ENCODE peak calls at places on chromosomes 1 and 21, in seven cellular contexts. I is upper lobe of right lung, Q is astrocyte, L is AG10803, R is A549, T is heart left ventricle, Y is kidney epithelial cell. P is an unnamed sample.

GRCh38 chr1:201404016-201404598 is 5.0 kb upstream of the LAD1 start:
- DNase-seq in I (no peak), Q (no peak), L (no peak), R (peak; percentile 16), T (no peak), Y (no peak), P (no peak)

GRCh38 chr1:234371414-234371813 is 1.8 kb upstream of the COA6 start:
- DNase-seq in I (no peak), Q (no peak), L (no peak), R (peak; percentile 55), T (no peak), Y (no peak), P (no peak)

GRCh38 chr1:207404849-207405525 is 49.1 kb upstream of the CR2 start:
- DNase-seq in I (no peak), Q (peak; percentile 53), L (peak; percentile 79), R (peak; percentile 77), T (no peak), Y (peak; percentile 31), P (peak; percentile 28)

GRCh38 chr1:55640708-55641473 is 425.7 kb upstream of the USP24 start:
- DNase-seq in I (no peak), Q (no peak), L (peak; percentile 78), R (no peak), T (peak; percentile 80), Y (no peak), P (peak; percentile 19)

GRCh38 chr1:111570781-111571181 is 48.8 kb upstream of the RAP1A start:
- DNase-seq in I (no peak), Q (no peak), L (no peak), R (no peak), T (no peak), Y (no peak), P (no peak)

GRCh38 chr1:234969630-234970370 is 158.8 kb downstream of the TOMM20 start:
- DNase-seq in I (peak; percentile 79), Q (no peak), L (peak; percentile 84), R (no peak), T (peak; percentile 86), Y (no peak), P (no peak)

GRCh38 chr1:198929961-198930599 is 291.2 kb downstream of the PTPRC start:
- DNase-seq in I (no peak), Q (peak; percentile 75), L (peak; percentile 31), R (peak; percentile 30), T (no peak), Y (no peak), P (no peak)

GRCh38 chr21:44702111-44702972 is 5.4 kb downstream of the KRTAP10-12 start:
- DNase-seq in I (no peak), Q (no peak), L (no peak), R (no peak), T (no peak), Y (no peak), P (no peak)

GRCh38 chr1:170339565-170339964 is 192.4 kb upstream of the GORAB start:
- DNase-seq in I (no peak), Q (no peak), L (no peak), R (no peak), T (no peak), Y (no peak), P (no peak)

GRCh38 chr1:10824821-10825540 is 28.5 kb upstream of the CASZ1 start:
- DNase-seq in I (no peak), Q (peak; percentile 78), L (peak; percentile 39), R (peak; percentile 27), T (no peak), Y (peak; percentile 58), P (no peak)

GRCh38 chr1:24828183-24828886 is 83.1 kb downstream of the CLIC4 start:
- DNase-seq in I (no peak), Q (no peak), L (no peak), R (no peak), T (no peak), Y (no peak), P (no peak)

GRCh38 chr21:45020629-45021427 is 53.6 kb upstream of the ADARB1 start:
- DNase-seq in I (peak; percentile 60), Q (no peak), L (no peak), R (no peak), T (peak; percentile 48), Y (no peak), P (no peak)

GRCh38 chr1:30724175-30724574 is 790 bp upstream of the MATN1 start:
- DNase-seq in I (no peak), Q (no peak), L (no peak), R (no peak), T (no peak), Y (no peak), P (no peak)
- TF ChIP-seq CTCF in I (no peak), Q (peak; percentile 12), L (peak; percentile 13), R (peak; percentile 16), T (no peak), Y (peak; percentile 35), P (peak; percentile 2)

DNA sequence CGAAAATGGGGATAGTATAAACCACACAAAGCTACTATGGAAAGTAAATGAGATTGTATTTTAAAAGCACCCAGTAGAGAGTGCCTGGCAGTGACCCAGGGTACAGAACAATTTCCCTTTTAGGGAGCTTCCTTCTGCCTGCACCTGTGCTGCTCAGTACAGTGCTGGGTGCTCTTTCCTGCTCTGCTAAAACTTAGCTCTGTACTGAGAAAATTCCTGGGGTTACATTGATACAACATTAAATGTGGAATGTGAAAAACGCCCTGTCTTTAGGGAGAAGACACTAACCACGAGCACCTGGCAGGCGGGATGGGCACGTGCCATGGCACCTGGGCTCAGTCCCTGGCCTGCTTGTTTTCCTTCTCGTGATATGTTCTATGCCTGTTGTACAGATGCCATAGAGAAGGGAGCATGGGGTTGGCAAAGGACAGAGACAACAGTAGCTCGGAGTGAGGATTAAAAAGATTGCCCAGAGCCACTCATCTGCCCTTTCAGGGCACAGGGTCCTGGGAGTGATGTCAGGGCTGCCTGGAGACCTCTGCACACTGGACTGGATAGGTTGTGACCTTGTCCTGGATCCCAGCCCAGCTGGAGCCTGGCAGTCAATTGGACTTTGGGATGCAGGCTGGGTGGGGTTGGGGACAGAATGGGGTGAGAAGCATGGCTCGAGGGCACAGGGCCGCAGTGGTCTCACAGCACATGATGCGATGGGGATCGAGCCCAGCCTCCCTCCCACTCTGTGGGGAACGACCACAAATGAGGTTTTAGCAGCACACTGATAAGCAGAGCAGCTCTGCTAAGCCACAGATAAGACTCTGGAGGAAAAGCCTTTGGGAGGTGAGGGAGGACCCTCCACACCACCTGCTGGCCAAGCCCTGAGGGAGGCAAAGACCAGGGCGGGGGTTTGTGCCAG is 4.2 kb downstream of the SPATA46 start:
- DNase-seq in I (no peak), Q (peak; percentile 31), L (no peak), R (no peak), T (no peak), Y (no peak), P (no peak)
- H3K4me3 ChIP-seq in I (no peak overlapping the region), Q (no peak overlapping the region), L (no peak overlapping the region), R (no peak overlapping the region), T (no peak overlapping the region), Y (no peak overlapping the region), P (no peak overlapping the region)

DNA sequence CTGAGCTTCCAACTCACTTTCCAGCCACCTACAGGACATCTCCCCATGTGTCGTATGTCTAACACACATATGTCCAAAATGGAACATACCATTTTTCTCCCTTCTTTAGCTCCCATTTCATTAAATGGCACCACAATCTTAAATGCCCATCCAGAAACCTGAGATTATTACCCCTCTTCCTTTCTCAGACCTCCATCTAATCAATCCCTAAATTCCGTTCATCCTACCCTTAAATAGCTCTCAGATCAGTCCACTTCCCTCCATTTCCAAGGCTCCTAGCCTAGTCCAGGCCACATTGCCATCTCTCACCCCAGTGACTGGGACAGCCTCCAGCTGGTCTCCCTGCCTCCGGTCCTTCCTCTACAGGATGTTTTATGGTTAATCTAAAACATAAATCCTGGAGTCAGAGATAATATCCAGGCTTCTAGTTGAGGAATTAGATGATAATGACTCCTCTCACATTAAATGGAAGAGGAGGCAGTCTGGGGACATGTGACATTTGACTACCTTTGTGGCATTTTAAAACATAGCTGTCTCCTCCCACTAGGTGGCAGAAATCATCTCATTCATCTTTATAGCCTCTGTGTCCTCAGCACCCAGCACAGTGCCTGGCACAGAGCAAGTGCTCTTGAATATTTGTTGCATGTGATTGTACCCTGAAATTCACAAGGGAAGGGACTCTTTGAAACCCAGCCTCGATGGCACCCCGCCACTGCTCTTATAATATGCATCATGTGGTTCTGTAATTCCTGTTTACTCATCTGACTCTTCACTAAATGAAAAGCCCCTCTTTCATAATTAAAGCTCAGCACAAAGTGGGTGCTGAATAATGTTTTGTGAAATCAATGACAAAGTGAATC is 102.3 kb downstream of the TMEM53 start:
- DNase-seq in I (no peak), Q (no peak), L (no peak), R (no peak), T (no peak), Y (no peak), P (no peak)
- TF ChIP-seq CTCF in I (peak; percentile 48), Q (peak; percentile 36), L (peak; percentile 43), R (peak; percentile 44), T (peak; percentile 23), Y (peak; percentile 42), P (peak; percentile 24)

GRCh38 chr1:16153110-16153998 is 2.5 kb downstream of the EPHA2 start:
- DNase-seq in I (no peak), Q (no peak), L (no peak), R (no peak), T (no peak), Y (no peak), P (no peak)

GRCh38 chr1:16152521-16153087 is 3.3 kb downstream of the EPHA2 start:
- DNase-seq in I (no peak), Q (peak; percentile 52), L (peak; percentile 62), R (no peak), T (no peak), Y (no peak), P (no peak)

GRCh38 chr1:16151200-16151708 is 4.6 kb downstream of the EPHA2 start:
- DNase-seq in I (no peak), Q (no peak), L (peak; percentile 51), R (no peak), T (no peak), Y (no peak), P (no peak)

GRCh38 chr1:16150508-16150907 is 5.4 kb downstream of the EPHA2 start:
- DNase-seq in I (no peak), Q (no peak), L (no peak), R (no peak), T (no peak), Y (no peak), P (no peak)

GRCh38 chr1:16151985-16152384 is 3.9 kb downstream of the EPHA2 start:
- DNase-seq in I (no peak), Q (no peak), L (no peak), R (no peak), T (no peak), Y (no peak), P (no peak)
- H3K4me3 ChIP-seq in I (peak overlapping the region; percentile 62), Q (peak overlapping the region; percentile 12), L (no peak overlapping the region), R (peak overlapping the region; percentile 93), T (peak overlapping the region; percentile 90), Y (peak overlapping the region; percentile 79), P (peak overlapping the region; percentile 9)

GRCh38 chr1:29236993-29237905 is 927 bp downstream of the PTPRU start:
- DNase-seq in I (peak; percentile 85), Q (peak; percentile 68), L (peak; percentile 72), R (peak; percentile 22), T (peak; percentile 72), Y (no peak), P (no peak)
- TF ChIP-seq CTCF in I (no peak), Q (no peak), L (no peak), R (no peak), T (no peak), Y (no peak), P (no peak)

GRCh38 chr1:185229981-185230380 is 73.0 kb downstream of the SWT1 start:
- DNase-seq in I (no peak), Q (no peak), L (peak; percentile 4), R (no peak), T (no peak), Y (no peak), P (no peak)
- H3K4me3 ChIP-seq in I (no peak overlapping the region), Q (no peak overlapping the region), L (no peak overlapping the region), R (no peak overlapping the region), T (no peak overlapping the region), Y (no peak overlapping the region), P (no peak overlapping the region)

P was measured in AG04449.